ENCODE peak calls at places on chromosomes 7 and 10, in six cellular contexts. S, F, Q, N, D and J are unnamed samples. For H3K36me3, the result is how much of the 10 kb centered on the place peaks cover.

GRCh38 chr7:72213081-72213480 is 199.1 kb downstream of the CALN1 start:
- DNase-seq in S (no peak), F (no peak), Q (no peak), N (no peak), D (no peak), J (no peak)

GRCh38 chr10:114168450-114169009 is 5.5 kb downstream of the CCDC186 start:
- DNase-seq in S (no peak), F (no peak), Q (no peak), N (no peak), D (no peak), J (no peak)

GRCh38 chr7:73424486-73424885 is 9.1 kb upstream of the FZD9 start:
- DNase-seq in S (no peak), F (no peak), Q (no peak), N (no peak), D (no peak), J (no peak)

GRCh38 chr10:61869772-61870520 is 31.6 kb upstream of the ARID5B start:
- DNase-seq in S (peak), F (no peak), Q (no peak), N (no peak), D (no peak), J (no peak)

GRCh38 chr7:39430441-39430840 is 135.8 kb upstream of the YAE1 start:
- DNase-seq in S (no peak), F (no peak), Q (no peak), N (no peak), D (no peak), J (no peak)

GRCh38 chr7:112892263-112892662 is 102.1 kb upstream of the TMEM168 start:
- DNase-seq in S (peak), F (no peak), Q (no peak), N (no peak), D (peak), J (no peak)

GRCh38 chr7:84701524-84702306 is 485.1 kb downstream of the SEMA3D start:
- DNase-seq in S (peak), F (no peak), Q (peak), N (no peak), D (peak), J (no peak)

GRCh38 chr10:129410688-129411087 is 56.4 kb upstream of the MGMT start:
- DNase-seq in S (no peak), F (no peak), Q (no peak), N (no peak), D (no peak), J (no peak)

GRCh38 chr7:68684246-68684850 is 913.9 kb upstream of the AUTS2 start:
- DNase-seq in S (no peak), F (no peak), Q (no peak), N (no peak), D (no peak), J (no peak)

GRCh38 chr7:94431203-94431602 is 36.5 kb downstream of the COL1A2 start:
- DNase-seq in S (no peak), F (no peak), Q (no peak), N (no peak), D (no peak), J (no peak)

GRCh38 chr7:41755100-41755499 is 52.2 kb upstream of the INHBA start:
- DNase-seq in S (no peak), F (no peak), Q (no peak), N (no peak), D (no peak), J (no peak)

GRCh38 chr10:115417585-115418265 is 324.6 kb downstream of the ATRNL1 start:
- DNase-seq in S (peak), F (no peak), Q (peak), N (no peak), D (peak), J (no peak)

GRCh38 chr10:43126759-43127424 is 11.4 kb upstream of the CSGALNACT2 start:
- DNase-seq in S (no peak), F (no peak), Q (no peak), N (no peak), D (no peak), J (no peak)

GRCh38 chr10:89215511-89215910 is 8.4 kb upstream of the CH25H start:
- DNase-seq in S (no peak), F (no peak), Q (no peak), N (no peak), D (no peak), J (no peak)

GRCh38 chr7:102008535-102009262 is 191.3 kb downstream of the CUX1 start:
- DNase-seq in S (peak), F (no peak), Q (no peak), N (no peak), D (peak), J (no peak)

GRCh38 chr10:75726522-75727493 is 295.4 kb downstream of the LRMDA start:
- DNase-seq in S (no peak), F (no peak), Q (no peak), N (no peak), D (no peak), J (no peak)

GRCh38 chr7:108033776-108034497 is 31.0 kb upstream of the LAMB1 start:
- DNase-seq in S (no peak), F (no peak), Q (no peak), N (no peak), D (no peak), J (no peak)

GRCh38 chr7:34756025-34756437 is 98.0 kb downstream of the NPSR1 start:
- DNase-seq in S (no peak), F (no peak), Q (no peak), N (no peak), D (no peak), J (no peak)

GRCh38 chr7:117871401-117871777 is 1.9 kb downstream of the CTTNBP2 start:
- DNase-seq in S (no peak), F (no peak), Q (no peak), N (no peak), D (no peak), J (no peak)

GRCh38 chr10:92164024-92164423 is 126.9 kb downstream of the CPEB3 start:
- DNase-seq in S (peak), F (no peak), Q (no peak), N (no peak), D (no peak), J (no peak)

GRCh38 chr7:93036807-93037206 is 81.0 kb downstream of the SAMD9 start:
- DNase-seq in S (peak), F (no peak), Q (no peak), N (no peak), D (no peak), J (no peak)

GRCh38 chr10:59625842-59626522 is 83.7 kb downstream of the SLC16A9 start:
- DNase-seq in S (peak), F (no peak), Q (no peak), N (peak), D (peak), J (no peak)

GRCh38 chr10:3902054-3902808 is 117.2 kb upstream of the KLF6 start:
- DNase-seq in S (peak), F (no peak), Q (no peak), N (no peak), D (peak), J (peak)

GRCh38 chr7:157830331-157830730 is 493.5 kb downstream of the DNAJB6 start:
- DNase-seq in S (no peak), F (no peak), Q (no peak), N (no peak), D (no peak), J (no peak)

GRCh38 chr10:86971146-86971991 is 3.1 kb downstream of the ADIRF start:
- DNase-seq in S (peak), F (peak), Q (peak), N (peak), D (peak), J (peak)

GRCh38 chr10:102120987-102121738 is 995 bp upstream of the LDB1 start:
- DNase-seq in S (no peak), F (peak), Q (peak), N (no peak), D (peak), J (no peak)

GRCh38 chr10:108560488-108560887 is 1362.8 kb downstream of the XPNPEP1 start:
- DNase-seq in S (no peak), F (no peak), Q (no peak), N (no peak), D (no peak), J (no peak)

GRCh38 chr10:79380125-79380917 is 33.1 kb downstream of the PPIF start:
- DNase-seq in S (peak), F (peak), Q (peak), N (no peak), D (peak), J (no peak)

GRCh38 chr10:61903991-61904350 is 2.5 kb downstream of the ARID5B start:
- DNase-seq in S (peak), F (no peak), Q (no peak), N (no peak), D (no peak), J (no peak)

GRCh38 chr10:101060951-101061813 is 607 bp upstream of the KAZALD1 start:
- DNase-seq in S (peak), F (peak), Q (peak), N (no peak), D (peak), J (peak)

GRCh38 chr10:121994429-121994881 is 5.5 kb downstream of the TACC2 start:
- DNase-seq in S (peak), F (no peak), Q (peak), N (no peak), D (peak), J (no peak)

GRCh38 chr7:34247468-34247867 is 342.1 kb downstream of the BMPER start:
- DNase-seq in S (no peak), F (no peak), Q (no peak), N (no peak), D (no peak), J (no peak)

GRCh38 chr10:62224606-62225005 is 44.0 kb downstream of the RTKN2 start:
- DNase-seq in S (no peak), F (no peak), Q (no peak), N (no peak), D (peak), J (no peak)

GRCh38 chr7:27782849-27783248 is 42.9 kb downstream of the TAX1BP1 start:
- DNase-seq in S (no peak), F (no peak), Q (no peak), N (no peak), D (no peak), J (no peak)

GRCh38 chr7:129843982-129844840 is 108.5 kb downstream of the UBE2H start:
- DNase-seq in S (no peak), F (no peak), Q (no peak), N (no peak), D (no peak), J (no peak)

GRCh38 chr7:134420509-134421125 is 38.3 kb downstream of the AKR1B1 start:
- DNase-seq in S (peak), F (no peak), Q (no peak), N (no peak), D (peak), J (no peak)

GRCh38 chr10:28302012-28302667 is 724 bp downstream of the MPP7 start:
- DNase-seq in S (peak), F (no peak), Q (peak), N (no peak), D (peak), J (no peak)

GRCh38 chr7:41701068-41701467 is 1.8 kb downstream of the INHBA start:
- DNase-seq in S (no peak), F (no peak), Q (no peak), N (no peak), D (no peak), J (no peak)

GRCh38 chr10:63614371-63614891 is 93.2 kb downstream of the REEP3 start:
- DNase-seq in S (no peak), F (no peak), Q (no peak), N (no peak), D (no peak), J (no peak)

DNA sequence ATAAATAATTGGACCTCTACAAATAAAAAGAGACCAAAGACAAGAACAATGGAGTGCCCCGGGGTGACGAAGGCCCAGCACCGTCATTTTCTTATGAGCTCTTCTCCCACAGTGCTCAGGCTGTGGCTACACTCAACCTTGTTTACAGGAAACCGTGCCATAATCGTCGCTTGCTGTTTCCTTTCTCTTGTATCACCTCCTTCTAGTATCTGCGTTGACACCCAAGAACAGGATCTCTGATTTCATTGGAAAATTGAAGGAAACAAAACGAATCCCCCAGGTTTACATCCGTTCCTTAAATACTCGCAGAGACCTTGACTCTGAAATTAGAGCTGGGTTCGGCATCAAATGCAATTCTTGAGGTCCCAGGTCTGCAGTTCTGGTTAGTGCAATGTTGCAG is 1.7 kb upstream of the IGFBP3 start:
- DNase-seq in S (peak), F (no peak), Q (no peak), N (no peak), D (no peak), J (no peak)
- H3K27ac ChIP-seq in S (no peak), F (peak), Q (no peak), N (no peak), D (peak), J (no peak)

GRCh38 chr7:55485501-55486171 is 86.7 kb downstream of the VOPP1 start:
- DNase-seq in S (no peak), F (no peak), Q (no peak), N (no peak), D (no peak), J (no peak)
- H3K36me3 ChIP-seq in S (under half), F (under half), Q (under half), N (under half), D (under half), J (under half)

GRCh38 chr7:150633926-150634325 is 1.7 kb upstream of the GIMAP6 start:
- DNase-seq in S (no peak), F (no peak), Q (no peak), N (no peak), D (no peak), J (no peak)

GRCh38 chr7:150631866-150632864 is at the start of gene GIMAP6:
- DNase-seq in S (peak), F (no peak), Q (peak), N (peak), D (no peak), J (no peak)

GRCh38 chr7:150631084-150631824 is 931 bp downstream of the GIMAP6 start:
- DNase-seq in S (peak), F (no peak), Q (no peak), N (peak), D (no peak), J (no peak)

GRCh38 chr7:150627959-150628358 is 4.2 kb downstream of the GIMAP6 start:
- DNase-seq in S (no peak), F (no peak), Q (no peak), N (no peak), D (no peak), J (no peak)

GRCh38 chr7:150629347-150629746 is 2.8 kb downstream of the GIMAP6 start:
- DNase-seq in S (no peak), F (no peak), Q (no peak), N (no peak), D (no peak), J (no peak)
- H3K27ac ChIP-seq in S (no peak), F (peak), Q (no peak), N (peak), D (no peak), J (no peak)

GRCh38 chr7:130869918-130870317 is 135.9 kb upstream of the KLF14 start:
- DNase-seq in S (no peak), F (no peak), Q (no peak), N (no peak), D (no peak), J (no peak)
- H3K36me3 ChIP-seq in S (under half), F (under half), Q (under half), N (under half), D (under half), J (half or more)

GRCh38 chr7:116810267-116811116 is 51.9 kb upstream of the CAPZA2 start:
- DNase-seq in S (peak), F (no peak), Q (no peak), N (no peak), D (peak), J (no peak)
- H3K27ac ChIP-seq in S (peak), F (peak), Q (no peak), N (no peak), D (peak), J (no peak)

GRCh38 chr10:96205580-96205979 is 65.8 kb downstream of the BLNK start:
- DNase-seq in S (no peak), F (no peak), Q (no peak), N (no peak), D (no peak), J (no peak)
- H3K36me3 ChIP-seq in S (under half), F (under half), Q (under half), N (under half), D (under half), J (under half)

GRCh38 chr7:154903083-154903731 is 99.7 kb downstream of the PAXIP1 start:
- DNase-seq in S (no peak), F (no peak), Q (no peak), N (no peak), D (no peak), J (no peak)

GRCh38 chr7:154902600-154903082 is 100.3 kb downstream of the PAXIP1 start:
- DNase-seq in S (no peak), F (no peak), Q (no peak), N (no peak), D (no peak), J (no peak)

GRCh38 chr7:154899893-154900292 is 103.0 kb downstream of the PAXIP1 start:
- DNase-seq in S (no peak), F (no peak), Q (no peak), N (no peak), D (no peak), J (no peak)

GRCh38 chr7:154898973-154899855 is 103.7 kb downstream of the PAXIP1 start:
- DNase-seq in S (no peak), F (no peak), Q (no peak), N (no peak), D (no peak), J (no peak)
- H3K27ac ChIP-seq in S (no peak), F (no peak), Q (no peak), N (no peak), D (no peak), J (no peak)

GRCh38 chr7:1053002-1053411 is 8.7 kb downstream of the GPR146 start:
- DNase-seq in S (no peak), F (no peak), Q (no peak), N (no peak), D (no peak), J (no peak)
- H3K36me3 ChIP-seq in S (under half), F (under half), Q (under half), N (under half), D (under half), J (under half)

DNA sequence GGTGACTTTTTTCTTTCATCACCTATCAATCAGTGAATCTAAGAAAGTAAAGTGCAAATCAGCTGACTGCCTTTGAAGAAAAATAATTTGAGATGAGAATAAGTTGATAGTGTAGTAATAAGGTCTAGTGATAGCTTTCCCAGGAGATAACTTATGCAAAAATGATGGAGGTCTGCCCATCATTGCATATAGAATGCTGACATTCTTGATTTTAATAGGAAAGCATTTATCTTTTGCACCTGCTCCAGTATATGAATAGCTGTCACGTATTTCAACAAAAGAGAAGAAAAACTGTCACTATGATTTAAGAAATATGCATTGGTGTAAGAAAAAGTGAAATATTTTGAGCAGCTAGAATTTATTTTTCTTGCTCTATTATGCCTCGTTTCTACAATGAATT is 46.8 kb downstream of the PTTG1IP2 start:
- DNase-seq in S (no peak), F (no peak), Q (no peak), N (no peak), D (no peak), J (no peak)
- H3K27ac ChIP-seq in S (no peak), F (no peak), Q (no peak), N (no peak), D (no peak), J (no peak)